ENCODE peak calls at places on chromosomes 5 and 9, in seven cellular contexts. A, I, J, V, C, X and Q are unnamed samples.

GRCh38 chr5:133292300-133292699 is 240.5 kb downstream of the HSPA4 start:
- DNase-seq in J (no peak), X (no peak), C (no peak), A (no peak), V (no peak), I (no peak), Q (no peak)

GRCh38 chr9:613771-614347 is 227.6 kb upstream of the DMRT1 start:
- DNase-seq in X (peak; percentile 44), C (peak; percentile 64), I (peak; percentile 89), V (peak; percentile 88), J (peak; percentile 64), A (peak; percentile 94), Q (peak; percentile 55)

GRCh38 chr5:133888625-133888991 is 79.8 kb downstream of the C5orf15 start:
- DNase-seq in V (no peak), X (no peak), I (no peak), J (no peak), C (no peak), A (no peak), Q (no peak)

GRCh38 chr5:95424526-95424925 is 33.4 kb downstream of the FAM81B start:
- DNase-seq in J (no peak), V (no peak), A (no peak), X (no peak), I (no peak), C (no peak), Q (no peak)

GRCh38 chr5:139232161-139232724 is 34.1 kb upstream of the SIL1 start:
- DNase-seq in V (no peak), C (no peak), J (no peak), X (peak; percentile 75), I (no peak), A (no peak), Q (no peak)

GRCh38 chr5:95261369-95262175 is 23.3 kb downstream of the MCTP1 start:
- DNase-seq in A (peak; percentile 76), C (no peak), J (no peak), I (peak; percentile 54), V (no peak), X (peak; percentile 9), Q (no peak)

GRCh38 chr5:137370511-137371071 is 128.5 kb downstream of the SPOCK1 start:
- DNase-seq in C (no peak), J (no peak), X (no peak), I (no peak), V (no peak), A (peak; percentile 18), Q (no peak)

GRCh38 chr5:134095293-134095692 is 19.2 kb upstream of the TCF7 start:
- DNase-seq in C (no peak), A (no peak), J (no peak), X (no peak), V (no peak), I (no peak), Q (no peak)

GRCh38 chr5:173057062-173057924 is 1.1 kb downstream of the CREBRF start:
- DNase-seq in A (peak; percentile 99), V (peak; percentile 98), J (peak; percentile 99), I (peak; percentile 99), X (peak; percentile 83), C (peak; percentile 98), Q (peak; percentile 99)

GRCh38 chr5:106092455-106092854 is 1578.3 kb downstream of the EFNA5 start:
- DNase-seq in C (no peak), A (no peak), J (no peak), I (no peak), X (no peak), V (no peak), Q (no peak)

GRCh38 chr5:88883566-88884434 is 816 bp upstream of the MEF2C start:
- DNase-seq in X (peak; percentile 56), C (peak; percentile 77), A (peak; percentile 88), J (peak; percentile 73), I (peak; percentile 76), V (no peak), Q (peak; percentile 67)

GRCh38 chr5:142636093-142636492 is 49.8 kb downstream of the FGF1 start:
- DNase-seq in X (no peak), A (no peak), I (no peak), J (no peak), V (no peak), C (no peak), Q (no peak)

GRCh38 chr5:155556700-155557099 is 543.1 kb downstream of the KIF4B start:
- DNase-seq in I (no peak), A (no peak), V (no peak), J (no peak), C (no peak), X (no peak), Q (no peak)

GRCh38 chr9:71766663-71767062 is 1.6 kb downstream of the CEMIP2 start:
- DNase-seq in C (no peak), A (no peak), I (no peak), V (no peak), J (no peak), X (no peak), Q (no peak)

GRCh38 chr5:89324990-89325389 is 442.0 kb upstream of the MEF2C start:
- DNase-seq in I (no peak), J (no peak), C (no peak), A (no peak), V (no peak), X (no peak), Q (no peak)

DNA sequence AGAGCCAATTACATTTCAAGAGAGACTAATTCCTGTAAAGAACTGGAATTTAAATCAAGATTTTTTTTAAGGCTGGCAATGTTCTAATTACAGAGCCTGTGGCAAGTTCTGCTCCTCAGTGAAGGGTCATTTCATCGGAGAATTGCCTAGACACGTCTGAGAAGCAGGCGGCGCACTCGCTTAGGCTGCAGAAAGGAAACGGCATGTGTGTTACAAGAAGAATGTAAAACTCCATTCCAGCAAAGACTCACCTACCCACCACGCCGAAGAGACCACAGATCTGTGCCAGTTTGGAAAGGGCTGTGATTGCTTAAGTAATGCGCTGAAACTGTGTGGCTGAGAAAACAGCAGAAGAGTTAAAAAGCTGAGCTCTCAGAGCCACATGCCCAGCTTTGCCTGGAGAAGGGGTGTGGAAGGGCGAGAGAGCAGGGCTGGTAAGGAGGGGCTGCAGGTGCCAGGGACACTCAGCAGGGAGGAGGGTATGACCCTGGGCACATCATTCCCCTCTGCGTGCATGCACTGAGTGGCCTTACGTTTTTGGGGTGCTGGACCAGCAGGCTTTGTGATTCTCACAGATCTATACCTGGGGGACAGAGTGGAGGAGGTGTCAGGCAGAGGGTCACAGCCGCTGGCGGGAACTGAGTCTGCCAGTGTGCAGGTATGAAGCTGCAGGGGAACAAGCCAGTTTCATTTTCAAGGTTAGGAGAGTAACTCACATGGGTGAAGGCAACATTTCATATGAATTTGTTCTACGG is 17.8 kb upstream of the SLC25A51 start:
- DNase-seq in X (no peak), I (no peak), A (no peak), J (no peak), C (no peak), V (no peak), Q (no peak)
- TF ChIP-seq CTCF in X (no peak), I (no peak), A (no peak), J (no peak), C (no peak), V (no peak), Q (no peak)

DNA sequence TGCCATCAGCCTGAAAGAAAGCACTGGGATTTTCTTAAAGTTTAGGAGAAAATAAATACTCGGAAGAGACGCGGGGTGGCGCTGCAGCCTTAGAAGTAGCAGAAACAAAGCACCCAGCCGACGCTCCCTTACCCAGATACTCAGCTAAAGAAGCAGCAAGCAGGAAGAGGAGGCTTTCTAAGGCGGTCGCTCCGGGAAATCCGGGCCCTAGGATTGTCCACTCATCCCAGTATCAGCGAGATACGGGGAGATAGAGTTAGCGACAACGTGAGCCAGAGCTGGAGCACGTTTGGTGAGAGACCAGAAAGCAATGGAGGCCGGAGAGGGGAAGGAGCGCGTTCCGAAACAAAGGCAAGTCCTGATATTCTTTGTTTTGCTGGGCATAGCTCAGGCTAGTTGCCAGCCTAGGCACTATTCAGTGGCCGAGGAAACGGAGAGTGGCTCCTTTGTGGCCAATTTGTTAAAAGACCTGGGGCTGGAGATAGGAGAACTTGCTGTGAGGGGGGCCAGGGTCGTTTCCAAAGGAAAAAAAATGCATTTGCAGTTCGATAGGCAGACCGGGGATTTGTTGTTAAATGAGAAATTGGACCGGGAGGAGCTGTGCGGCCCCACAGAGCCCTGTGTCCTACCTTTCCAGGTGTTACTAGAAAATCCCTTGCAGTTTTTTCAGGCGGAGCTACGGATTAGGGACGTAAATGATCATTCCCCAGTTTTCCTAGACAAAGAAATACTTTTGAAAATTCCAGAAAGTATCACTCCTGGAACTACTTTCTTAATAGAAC is at the start of gene PCDHB2:
- DNase-seq in V (no peak), I (peak; percentile 13), C (peak; percentile 84), X (no peak), A (peak; percentile 19), J (no peak), Q (peak; percentile 82)
- TF ChIP-seq CTCF in V (peak; percentile 35), I (no peak), C (peak; percentile 83), X (peak; percentile 9), A (no peak), J (peak; percentile 45), Q (peak; percentile 90)

GRCh38 chr9:107141967-107142366 is 141.1 kb upstream of the RAD23B start:
- DNase-seq in A (peak; percentile 35), X (no peak), I (peak; percentile 19), J (no peak), C (no peak), V (no peak), Q (no peak)
- TF ChIP-seq CTCF in A (peak; percentile 37), X (peak; percentile 25), I (no peak), J (no peak), C (peak; percentile 44), V (no peak), Q (no peak)

GRCh38 chr5:40160435-40160834 is 519.3 kb upstream of the PTGER4 start:
- DNase-seq in X (no peak), C (no peak), I (no peak), A (no peak), J (no peak), V (no peak), Q (no peak)
- TF ChIP-seq CTCF in X (no peak), C (no peak), I (no peak), A (no peak), J (no peak), V (no peak), Q (no peak)

DNA sequence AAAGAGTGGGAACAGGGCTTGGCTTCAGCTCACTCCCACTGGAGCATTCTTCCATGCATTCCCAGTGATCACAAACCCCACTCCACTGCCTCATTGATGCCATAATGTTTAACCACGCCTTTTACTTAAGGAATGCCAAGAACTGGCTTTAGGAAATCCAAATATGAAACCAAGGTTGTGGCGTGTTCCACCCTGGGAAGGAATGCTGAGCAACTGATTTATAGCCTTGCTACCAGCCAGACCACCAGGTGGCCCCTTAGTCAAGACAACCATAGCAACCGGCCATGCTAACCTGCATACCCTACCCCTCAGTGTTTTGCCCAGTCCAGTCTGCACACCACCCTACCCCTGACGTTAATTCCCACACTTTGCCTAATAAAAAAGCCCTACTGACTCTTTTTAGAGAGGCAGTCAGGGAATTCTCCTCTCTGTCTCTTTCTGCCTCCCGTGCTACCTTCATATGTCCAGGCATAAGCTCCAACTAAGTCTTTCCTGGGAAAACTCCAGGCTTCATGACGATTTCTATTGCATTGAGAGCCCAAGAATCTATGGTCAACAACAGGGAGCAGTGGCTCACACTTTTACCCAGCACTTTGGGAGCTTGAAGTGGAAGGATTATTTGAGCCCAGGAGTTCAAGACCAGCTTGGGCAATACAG is 27.0 kb upstream of the PRRC2B start:
- DNase-seq in V (no peak), X (peak; percentile 40), J (peak; percentile 26), A (peak; percentile 65), C (peak; percentile 63), I (peak; percentile 80), Q (peak; percentile 36)
- TF ChIP-seq CTCF in V (no peak), X (peak; percentile 23), J (peak; percentile 63), A (peak; percentile 38), C (peak; percentile 68), I (peak; percentile 32), Q (no peak)